ENCODE peak calls at places on chromosome 21, in five cellular contexts. One of them, this sample, is unnamed.

GRCh38 chr21:41227357-41228005 is 59.5 kb downstream of the BACE2 start:
- DNase-seq in globus pallidus: no peak
- DNase-seq in DMS53: no peak
- DNase-seq in stimulated activated CD4-positive, alpha-beta T cell treated with anti-CD3 and anti-CD28 coated beads, Interleukin-1b, Interleukin-23, amount 100 ng/mL, for 4 hours: no peak
- DNase-seq in lower lobe of right lung: no peak
- DNase-seq in this sample: no peak

GRCh38 chr21:30984897-30985296 is 53.4 kb downstream of the KRTAP19-8 start:
- DNase-seq in DMS53: peak
- DNase-seq in stimulated activated CD4-positive, alpha-beta T cell treated with anti-CD3 and anti-CD28 coated beads, Interleukin-1b, Interleukin-23, amount 100 ng/mL, for 4 hours: no peak
- DNase-seq in globus pallidus: no peak
- DNase-seq in lower lobe of right lung: no peak
- DNase-seq in this sample: no peak

GRCh38 chr21:43913928-43914327 is 48.9 kb downstream of the AGPAT3 start:
- DNase-seq in lower lobe of right lung: no peak
- DNase-seq in stimulated activated CD4-positive, alpha-beta T cell treated with anti-CD3 and anti-CD28 coated beads, Interleukin-1b, Interleukin-23, amount 100 ng/mL, for 4 hours: no peak
- DNase-seq in globus pallidus: no peak
- DNase-seq in DMS53: no peak
- DNase-seq in this sample: no peak

GRCh38 chr21:36589352-36589971 is 109.5 kb upstream of the SIM2 start:
- DNase-seq in DMS53: peak
- DNase-seq in lower lobe of right lung: peak
- DNase-seq in stimulated activated CD4-positive, alpha-beta T cell treated with anti-CD3 and anti-CD28 coated beads, Interleukin-1b, Interleukin-23, amount 100 ng/mL, for 4 hours: no peak
- DNase-seq in globus pallidus: peak
- DNase-seq in this sample: no peak

GRCh38 chr21:42745511-42746239 is 92.3 kb downstream of the PDE9A start:
- DNase-seq in globus pallidus: no peak
- DNase-seq in stimulated activated CD4-positive, alpha-beta T cell treated with anti-CD3 and anti-CD28 coated beads, Interleukin-1b, Interleukin-23, amount 100 ng/mL, for 4 hours: no peak
- DNase-seq in lower lobe of right lung: no peak
- DNase-seq in DMS53: no peak
- DNase-seq in this sample: no peak

GRCh38 chr21:28229811-28230210 is 762.9 kb downstream of the LTN1 start:
- DNase-seq in globus pallidus: no peak
- DNase-seq in DMS53: no peak
- DNase-seq in lower lobe of right lung: no peak
- DNase-seq in stimulated activated CD4-positive, alpha-beta T cell treated with anti-CD3 and anti-CD28 coated beads, Interleukin-1b, Interleukin-23, amount 100 ng/mL, for 4 hours: no peak
- DNase-seq in this sample: no peak

GRCh38 chr21:24450119-24450518 is 1157.2 kb downstream of the MRPL39 start:
- DNase-seq in globus pallidus: no peak
- DNase-seq in lower lobe of right lung: no peak
- DNase-seq in DMS53: no peak
- DNase-seq in stimulated activated CD4-positive, alpha-beta T cell treated with anti-CD3 and anti-CD28 coated beads, Interleukin-1b, Interleukin-23, amount 100 ng/mL, for 4 hours: no peak
- DNase-seq in this sample: no peak

GRCh38 chr21:45575304-45575992 is 33.2 kb upstream of the SLC19A1 start:
- DNase-seq in stimulated activated CD4-positive, alpha-beta T cell treated with anti-CD3 and anti-CD28 coated beads, Interleukin-1b, Interleukin-23, amount 100 ng/mL, for 4 hours: no peak
- DNase-seq in DMS53: no peak
- DNase-seq in lower lobe of right lung: peak
- DNase-seq in globus pallidus: no peak
- DNase-seq in this sample: no peak

GRCh38 chr21:15141236-15141970 is 76.6 kb upstream of the NRIP1 start:
- DNase-seq in DMS53: peak
- DNase-seq in lower lobe of right lung: peak
- DNase-seq in stimulated activated CD4-positive, alpha-beta T cell treated with anti-CD3 and anti-CD28 coated beads, Interleukin-1b, Interleukin-23, amount 100 ng/mL, for 4 hours: no peak
- DNase-seq in globus pallidus: no peak
- DNase-seq in this sample: no peak

GRCh38 chr21:45942011-45942546 is 39.5 kb upstream of the COL6A1 start:
- DNase-seq in globus pallidus: no peak
- DNase-seq in lower lobe of right lung: no peak
- DNase-seq in DMS53: no peak
- DNase-seq in stimulated activated CD4-positive, alpha-beta T cell treated with anti-CD3 and anti-CD28 coated beads, Interleukin-1b, Interleukin-23, amount 100 ng/mL, for 4 hours: no peak
- DNase-seq in this sample: no peak

GRCh38 chr21:21897275-21897883 is 899.2 kb downstream of the NCAM2 start:
- DNase-seq in globus pallidus: no peak
- DNase-seq in lower lobe of right lung: no peak
- DNase-seq in DMS53: no peak
- DNase-seq in stimulated activated CD4-positive, alpha-beta T cell treated with anti-CD3 and anti-CD28 coated beads, Interleukin-1b, Interleukin-23, amount 100 ng/mL, for 4 hours: no peak
- DNase-seq in this sample: no peak

GRCh38 chr21:31450971-31451370 is 106.9 kb upstream of the TIAM1 start:
- DNase-seq in DMS53: no peak
- DNase-seq in lower lobe of right lung: no peak
- DNase-seq in stimulated activated CD4-positive, alpha-beta T cell treated with anti-CD3 and anti-CD28 coated beads, Interleukin-1b, Interleukin-23, amount 100 ng/mL, for 4 hours: no peak
- DNase-seq in globus pallidus: no peak
- DNase-seq in this sample: no peak

GRCh38 chr21:15289246-15289645 is 224.4 kb upstream of the NRIP1 start:
- DNase-seq in globus pallidus: no peak
- DNase-seq in DMS53: no peak
- DNase-seq in lower lobe of right lung: no peak
- DNase-seq in stimulated activated CD4-positive, alpha-beta T cell treated with anti-CD3 and anti-CD28 coated beads, Interleukin-1b, Interleukin-23, amount 100 ng/mL, for 4 hours: no peak
- DNase-seq in this sample: no peak

GRCh38 chr21:29302340-29302991 is 3.7 kb downstream of the BACH1 start:
- DNase-seq in globus pallidus: no peak
- DNase-seq in lower lobe of right lung: no peak
- DNase-seq in DMS53: no peak
- DNase-seq in stimulated activated CD4-positive, alpha-beta T cell treated with anti-CD3 and anti-CD28 coated beads, Interleukin-1b, Interleukin-23, amount 100 ng/mL, for 4 hours: no peak
- DNase-seq in this sample: no peak

GRCh38 chr21:39313042-39313456 is 383 bp downstream of the BRWD1 start:
- DNase-seq in globus pallidus: no peak
- DNase-seq in lower lobe of right lung: no peak
- DNase-seq in stimulated activated CD4-positive, alpha-beta T cell treated with anti-CD3 and anti-CD28 coated beads, Interleukin-1b, Interleukin-23, amount 100 ng/mL, for 4 hours: no peak
- DNase-seq in DMS53: peak
- DNase-seq in this sample: no peak

GRCh38 chr21:42735061-42735460 is 81.6 kb downstream of the PDE9A start:
- DNase-seq in globus pallidus: no peak
- DNase-seq in DMS53: peak
- DNase-seq in lower lobe of right lung: no peak
- DNase-seq in stimulated activated CD4-positive, alpha-beta T cell treated with anti-CD3 and anti-CD28 coated beads, Interleukin-1b, Interleukin-23, amount 100 ng/mL, for 4 hours: no peak
- DNase-seq in this sample: no peak

GRCh38 chr21:33884361-33885157 is 31.0 kb downstream of the ATP5PO start:
- DNase-seq in stimulated activated CD4-positive, alpha-beta T cell treated with anti-CD3 and anti-CD28 coated beads, Interleukin-1b, Interleukin-23, amount 100 ng/mL, for 4 hours: no peak
- DNase-seq in lower lobe of right lung: no peak
- DNase-seq in globus pallidus: no peak
- DNase-seq in DMS53: no peak
- DNase-seq in this sample: no peak

GRCh38 chr21:15894596-15894995 is 164.8 kb downstream of the USP25 start:
- DNase-seq in stimulated activated CD4-positive, alpha-beta T cell treated with anti-CD3 and anti-CD28 coated beads, Interleukin-1b, Interleukin-23, amount 100 ng/mL, for 4 hours: no peak
- DNase-seq in lower lobe of right lung: no peak
- DNase-seq in DMS53: peak
- DNase-seq in globus pallidus: peak
- DNase-seq in this sample: no peak

GRCh38 chr21:15943009-15943666 is 213.4 kb downstream of the USP25 start:
- DNase-seq in globus pallidus: no peak
- DNase-seq in DMS53: peak
- DNase-seq in lower lobe of right lung: no peak
- DNase-seq in stimulated activated CD4-positive, alpha-beta T cell treated with anti-CD3 and anti-CD28 coated beads, Interleukin-1b, Interleukin-23, amount 100 ng/mL, for 4 hours: no peak
- DNase-seq in this sample: no peak

GRCh38 chr21:32674038-32674437 is 53.8 kb downstream of the SYNJ1 start:
- DNase-seq in lower lobe of right lung: no peak
- DNase-seq in stimulated activated CD4-positive, alpha-beta T cell treated with anti-CD3 and anti-CD28 coated beads, Interleukin-1b, Interleukin-23, amount 100 ng/mL, for 4 hours: no peak
- DNase-seq in DMS53: no peak
- DNase-seq in globus pallidus: no peak
- DNase-seq in this sample: no peak

GRCh38 chr21:29719561-29719960 is 220.2 kb downstream of the GRIK1 start:
- DNase-seq in stimulated activated CD4-positive, alpha-beta T cell treated with anti-CD3 and anti-CD28 coated beads, Interleukin-1b, Interleukin-23, amount 100 ng/mL, for 4 hours: no peak
- DNase-seq in lower lobe of right lung: no peak
- DNase-seq in DMS53: peak
- DNase-seq in globus pallidus: no peak
- DNase-seq in this sample: no peak